ENCODE peak calls at places on chromosome 3, in nine cellular contexts. One of them, this sample, is unnamed. For H3K27me3, the result is how much of the 10 kb centered on the place peaks cover.

GRCh38 chr3:40690696-40691597 is 166.2 kb downstream of the ZNF621 start:
- DNase-seq in ascending aorta: peak
- DNase-seq in stomach: peak
- DNase-seq in A673: no peak
- DNase-seq in Panc1: no peak
- DNase-seq in RWPE2: no peak
- DNase-seq in naive thymus-derived CD4-positive, alpha-beta T cell: no peak
- DNase-seq in PC-9: no peak
- DNase-seq in transverse colon: peak
- DNase-seq in this sample: peak

GRCh38 chr3:9448071-9448470 is 50.7 kb downstream of the SETD5 start:
- DNase-seq in ascending aorta: no peak
- DNase-seq in stomach: no peak
- DNase-seq in A673: no peak
- DNase-seq in Panc1: no peak
- DNase-seq in RWPE2: no peak
- DNase-seq in naive thymus-derived CD4-positive, alpha-beta T cell: no peak
- DNase-seq in PC-9: no peak
- DNase-seq in transverse colon: no peak
- DNase-seq in this sample: no peak

GRCh38 chr3:120567370-120568197 is 28.6 kb upstream of the NDUFB4 start:
- DNase-seq in ascending aorta: no peak
- DNase-seq in stomach: no peak
- DNase-seq in A673: peak
- DNase-seq in Panc1: no peak
- DNase-seq in RWPE2: no peak
- DNase-seq in naive thymus-derived CD4-positive, alpha-beta T cell: no peak
- DNase-seq in PC-9: no peak
- DNase-seq in transverse colon: no peak
- DNase-seq in this sample: no peak

GRCh38 chr3:132343018-132343612 is 25.9 kb downstream of the ACP3 start:
- DNase-seq in ascending aorta: peak
- DNase-seq in stomach: peak
- DNase-seq in A673: peak
- DNase-seq in Panc1: peak
- DNase-seq in RWPE2: no peak
- DNase-seq in naive thymus-derived CD4-positive, alpha-beta T cell: peak
- DNase-seq in PC-9: peak
- DNase-seq in transverse colon: peak
- DNase-seq in this sample: no peak

GRCh38 chr3:99319450-99319849 is 318.9 kb upstream of the COL8A1 start:
- DNase-seq in ascending aorta: no peak
- DNase-seq in stomach: no peak
- DNase-seq in A673: peak
- DNase-seq in Panc1: no peak
- DNase-seq in RWPE2: no peak
- DNase-seq in naive thymus-derived CD4-positive, alpha-beta T cell: no peak
- DNase-seq in PC-9: no peak
- DNase-seq in transverse colon: no peak
- DNase-seq in this sample: no peak

GRCh38 chr3:11391930-11392688 is 119.9 kb downstream of the ATG7 start:
- DNase-seq in ascending aorta: no peak
- DNase-seq in stomach: no peak
- DNase-seq in A673: no peak
- DNase-seq in Panc1: no peak
- DNase-seq in RWPE2: no peak
- DNase-seq in naive thymus-derived CD4-positive, alpha-beta T cell: no peak
- DNase-seq in PC-9: no peak
- DNase-seq in transverse colon: no peak
- DNase-seq in this sample: no peak

GRCh38 chr3:191357909-191358308 is 27.6 kb upstream of the UTS2B start:
- DNase-seq in ascending aorta: no peak
- DNase-seq in stomach: no peak
- DNase-seq in A673: no peak
- DNase-seq in Panc1: no peak
- DNase-seq in RWPE2: no peak
- DNase-seq in naive thymus-derived CD4-positive, alpha-beta T cell: no peak
- DNase-seq in PC-9: no peak
- DNase-seq in transverse colon: no peak
- DNase-seq in this sample: no peak

GRCh38 chr3:71189480-71189879 is 394.0 kb downstream of the FOXP1 start:
- DNase-seq in ascending aorta: no peak
- DNase-seq in stomach: no peak
- DNase-seq in A673: no peak
- DNase-seq in Panc1: no peak
- DNase-seq in RWPE2: no peak
- DNase-seq in naive thymus-derived CD4-positive, alpha-beta T cell: no peak
- DNase-seq in PC-9: no peak
- DNase-seq in transverse colon: no peak
- DNase-seq in this sample: no peak

GRCh38 chr3:66182228-66182627 is 38.6 kb upstream of the SLC25A26 start:
- DNase-seq in ascending aorta: no peak
- DNase-seq in stomach: no peak
- DNase-seq in A673: no peak
- DNase-seq in Panc1: no peak
- DNase-seq in RWPE2: no peak
- DNase-seq in naive thymus-derived CD4-positive, alpha-beta T cell: no peak
- DNase-seq in PC-9: no peak
- DNase-seq in transverse colon: no peak
- DNase-seq in this sample: no peak

GRCh38 chr3:28576590-28577220 is 228.1 kb upstream of the AZI2 start:
- DNase-seq in ascending aorta: no peak
- DNase-seq in stomach: no peak
- DNase-seq in A673: no peak
- DNase-seq in Panc1: no peak
- DNase-seq in RWPE2: no peak
- DNase-seq in naive thymus-derived CD4-positive, alpha-beta T cell: no peak
- DNase-seq in PC-9: no peak
- DNase-seq in transverse colon: no peak
- DNase-seq in this sample: no peak

GRCh38 chr3:28577941-28578340 is 229.3 kb upstream of the AZI2 start:
- DNase-seq in ascending aorta: no peak
- DNase-seq in stomach: no peak
- DNase-seq in A673: no peak
- DNase-seq in Panc1: no peak
- DNase-seq in RWPE2: no peak
- DNase-seq in naive thymus-derived CD4-positive, alpha-beta T cell: no peak
- DNase-seq in PC-9: no peak
- DNase-seq in transverse colon: no peak
- DNase-seq in this sample: no peak

GRCh38 chr3:28574036-28574435 is 225.4 kb upstream of the AZI2 start:
- DNase-seq in ascending aorta: no peak
- DNase-seq in stomach: no peak
- DNase-seq in A673: no peak
- DNase-seq in Panc1: no peak
- DNase-seq in RWPE2: no peak
- DNase-seq in naive thymus-derived CD4-positive, alpha-beta T cell: no peak
- DNase-seq in PC-9: no peak
- DNase-seq in transverse colon: no peak
- DNase-seq in this sample: no peak

GRCh38 chr3:28575748-28576589 is 227.3 kb upstream of the AZI2 start:
- DNase-seq in ascending aorta: peak
- DNase-seq in stomach: peak
- DNase-seq in A673: peak
- DNase-seq in Panc1: no peak
- DNase-seq in RWPE2: no peak
- DNase-seq in naive thymus-derived CD4-positive, alpha-beta T cell: no peak
- DNase-seq in PC-9: no peak
- DNase-seq in transverse colon: no peak
- DNase-seq in this sample: no peak

GRCh38 chr3:28575100-28575747 is 226.6 kb upstream of the AZI2 start:
- DNase-seq in ascending aorta: peak
- DNase-seq in stomach: peak
- DNase-seq in A673: no peak
- DNase-seq in Panc1: no peak
- DNase-seq in RWPE2: peak
- DNase-seq in naive thymus-derived CD4-positive, alpha-beta T cell: no peak
- DNase-seq in PC-9: no peak
- DNase-seq in transverse colon: no peak
- DNase-seq in this sample: peak
- H3K27me3 ChIP-seq in ascending aorta: under half
- H3K27me3 ChIP-seq in stomach: under half
- H3K27me3 ChIP-seq in A673: half or more
- H3K27me3 ChIP-seq in Panc1: under half
- H3K27me3 ChIP-seq in RWPE2: half or more
- H3K27me3 ChIP-seq in naive thymus-derived CD4-positive, alpha-beta T cell: under half
- H3K27me3 ChIP-seq in PC-9: under half
- H3K27me3 ChIP-seq in transverse colon: under half
- H3K27me3 ChIP-seq in this sample: under half

GRCh38 chr3:169665264-169666078 is 2.0 kb upstream of the MECOM start:
- DNase-seq in ascending aorta: no peak
- DNase-seq in stomach: no peak
- DNase-seq in A673: no peak
- DNase-seq in Panc1: no peak
- DNase-seq in RWPE2: no peak
- DNase-seq in naive thymus-derived CD4-positive, alpha-beta T cell: no peak
- DNase-seq in PC-9: no peak
- DNase-seq in transverse colon: no peak
- DNase-seq in this sample: no peak
- H3K27me3 ChIP-seq in ascending aorta: under half
- H3K27me3 ChIP-seq in stomach: under half
- H3K27me3 ChIP-seq in A673: half or more
- H3K27me3 ChIP-seq in Panc1: half or more
- H3K27me3 ChIP-seq in RWPE2: under half
- H3K27me3 ChIP-seq in naive thymus-derived CD4-positive, alpha-beta T cell: under half
- H3K27me3 ChIP-seq in PC-9: under half
- H3K27me3 ChIP-seq in transverse colon: half or more
- H3K27me3 ChIP-seq in this sample: half or more

GRCh38 chr3:45329779-45330305 is 58.5 kb upstream of the LARS2 start:
- DNase-seq in ascending aorta: no peak
- DNase-seq in stomach: no peak
- DNase-seq in A673: no peak
- DNase-seq in Panc1: no peak
- DNase-seq in RWPE2: no peak
- DNase-seq in naive thymus-derived CD4-positive, alpha-beta T cell: no peak
- DNase-seq in PC-9: no peak
- DNase-seq in transverse colon: no peak
- DNase-seq in this sample: no peak
- H3K27me3 ChIP-seq in ascending aorta: under half
- H3K27me3 ChIP-seq in stomach: under half
- H3K27me3 ChIP-seq in A673: under half
- H3K27me3 ChIP-seq in Panc1: under half
- H3K27me3 ChIP-seq in RWPE2: under half
- H3K27me3 ChIP-seq in naive thymus-derived CD4-positive, alpha-beta T cell: under half
- H3K27me3 ChIP-seq in PC-9: under half
- H3K27me3 ChIP-seq in transverse colon: under half
- H3K27me3 ChIP-seq in this sample: under half

GRCh38 chr3:181730364-181730763 is 18.6 kb downstream of the SOX2 start:
- DNase-seq in ascending aorta: no peak
- DNase-seq in stomach: no peak
- DNase-seq in A673: peak
- DNase-seq in Panc1: no peak
- DNase-seq in RWPE2: no peak
- DNase-seq in naive thymus-derived CD4-positive, alpha-beta T cell: no peak
- DNase-seq in PC-9: peak
- DNase-seq in transverse colon: no peak
- DNase-seq in this sample: no peak

GRCh38 chr3:181727122-181728036 is 15.7 kb downstream of the SOX2 start:
- DNase-seq in ascending aorta: no peak
- DNase-seq in stomach: peak
- DNase-seq in A673: no peak
- DNase-seq in Panc1: no peak
- DNase-seq in RWPE2: no peak
- DNase-seq in naive thymus-derived CD4-positive, alpha-beta T cell: no peak
- DNase-seq in PC-9: no peak
- DNase-seq in transverse colon: no peak
- DNase-seq in this sample: no peak

GRCh38 chr3:181726351-181727121 is 14.8 kb downstream of the SOX2 start:
- DNase-seq in ascending aorta: no peak
- DNase-seq in stomach: peak
- DNase-seq in A673: no peak
- DNase-seq in Panc1: no peak
- DNase-seq in RWPE2: no peak
- DNase-seq in naive thymus-derived CD4-positive, alpha-beta T cell: no peak
- DNase-seq in PC-9: no peak
- DNase-seq in transverse colon: no peak
- DNase-seq in this sample: no peak

GRCh38 chr3:181729071-181729915 is 17.6 kb downstream of the SOX2 start:
- DNase-seq in ascending aorta: no peak
- DNase-seq in stomach: no peak
- DNase-seq in A673: no peak
- DNase-seq in Panc1: no peak
- DNase-seq in RWPE2: no peak
- DNase-seq in naive thymus-derived CD4-positive, alpha-beta T cell: no peak
- DNase-seq in PC-9: peak
- DNase-seq in transverse colon: no peak
- DNase-seq in this sample: no peak

GRCh38 chr3:181728470-181728869 is 16.7 kb downstream of the SOX2 start:
- DNase-seq in ascending aorta: no peak
- DNase-seq in stomach: no peak
- DNase-seq in A673: no peak
- DNase-seq in Panc1: no peak
- DNase-seq in RWPE2: no peak
- DNase-seq in naive thymus-derived CD4-positive, alpha-beta T cell: no peak
- DNase-seq in PC-9: peak
- DNase-seq in transverse colon: no peak
- DNase-seq in this sample: no peak
- H3K27me3 ChIP-seq in ascending aorta: under half
- H3K27me3 ChIP-seq in stomach: half or more
- H3K27me3 ChIP-seq in A673: under half
- H3K27me3 ChIP-seq in Panc1: under half
- H3K27me3 ChIP-seq in RWPE2: under half
- H3K27me3 ChIP-seq in naive thymus-derived CD4-positive, alpha-beta T cell: under half
- H3K27me3 ChIP-seq in PC-9: under half
- H3K27me3 ChIP-seq in transverse colon: half or more
- H3K27me3 ChIP-seq in this sample: under half

DNA sequence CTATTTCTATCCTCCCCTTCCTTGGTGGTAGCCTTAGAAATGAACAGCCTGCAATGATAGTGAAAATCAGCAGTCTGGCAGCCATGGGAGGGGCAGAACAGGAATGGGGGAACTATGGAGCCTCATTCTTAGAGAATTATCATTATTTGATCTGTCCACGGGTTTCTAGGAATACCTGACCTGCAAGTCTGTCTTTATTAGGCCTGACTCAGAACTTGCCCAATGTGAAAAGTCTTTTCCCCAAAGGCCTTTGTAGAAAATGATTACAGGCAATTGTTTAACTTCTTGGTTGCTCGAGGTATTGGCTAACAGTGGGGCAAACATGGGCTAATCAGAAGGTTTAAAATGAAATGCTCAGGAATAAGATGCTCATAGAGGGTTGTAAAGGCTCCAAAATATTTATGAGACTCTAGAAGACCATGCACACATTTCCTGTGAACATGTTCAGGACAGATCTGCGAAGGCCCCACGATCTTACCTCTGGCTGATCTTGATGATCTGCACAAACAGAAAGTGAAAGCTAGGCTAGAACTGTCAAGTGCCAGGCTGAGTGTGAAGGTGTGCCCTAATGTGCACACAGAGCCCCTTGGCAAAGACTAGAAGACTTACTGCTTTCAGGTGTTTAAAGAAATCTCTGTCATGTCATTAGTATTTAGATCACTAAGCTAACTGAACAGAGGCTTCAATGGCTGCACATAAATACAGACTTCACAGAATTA is 39.6 kb upstream of the LAMP3 start:
- DNase-seq in ascending aorta: no peak
- DNase-seq in stomach: no peak
- DNase-seq in A673: no peak
- DNase-seq in Panc1: no peak
- DNase-seq in RWPE2: no peak
- DNase-seq in naive thymus-derived CD4-positive, alpha-beta T cell: no peak
- DNase-seq in PC-9: peak
- DNase-seq in transverse colon: no peak
- DNase-seq in this sample: no peak
- H3K27me3 ChIP-seq in ascending aorta: under half
- H3K27me3 ChIP-seq in stomach: under half
- H3K27me3 ChIP-seq in A673: under half
- H3K27me3 ChIP-seq in Panc1: under half
- H3K27me3 ChIP-seq in RWPE2: under half
- H3K27me3 ChIP-seq in naive thymus-derived CD4-positive, alpha-beta T cell: under half
- H3K27me3 ChIP-seq in PC-9: under half
- H3K27me3 ChIP-seq in transverse colon: under half
- H3K27me3 ChIP-seq in this sample: under half